ENCODE peak calls at places on chromosome 7, in seven cellular contexts. Z, Y, K, W, C, P and J are unnamed samples.
A peak's percentile ranks its signal among the peaks of the same experiment; 100 is the strongest.

GRCh38 chr7:136009488-136010079 is 32.4 kb upstream of the MTPN start:
- DNase-seq in Z (no peak), P (peak; percentile 44), K (no peak), Y (peak; percentile 58), W (peak; percentile 13), C (peak; percentile 9), J (no peak)

GRCh38 chr7:3289996-3290395 is 11.1 kb upstream of the SDK1 start:
- DNase-seq in C (no peak), W (no peak), Z (no peak), Y (no peak), P (no peak), K (no peak), J (no peak)

GRCh38 chr7:101527844-101528667 is 101.0 kb downstream of the MYL10 start:
- DNase-seq in C (peak; percentile 20), W (peak; percentile 24), Z (no peak), K (peak; percentile 77), P (no peak), Y (no peak), J (no peak)

GRCh38 chr7:155829796-155830470 is 17.7 kb upstream of the SHH start:
- DNase-seq in C (no peak), Z (no peak), Y (no peak), W (no peak), K (no peak), P (no peak), J (no peak)

GRCh38 chr7:129783097-129783919 is 169.5 kb downstream of the UBE2H start:
- DNase-seq in C (no peak), Z (no peak), P (no peak), W (no peak), Y (no peak), K (no peak), J (no peak)

GRCh38 chr7:1062296-1063294 is 18.2 kb downstream of the GPR146 start:
- DNase-seq in K (no peak), Z (no peak), C (no peak), W (no peak), Y (no peak), P (no peak), J (no peak)

GRCh38 chr7:74542558-74543117 is 88.9 kb downstream of the GTF2IRD1 start:
- DNase-seq in P (no peak), C (peak; percentile 56), W (no peak), K (no peak), Y (no peak), Z (no peak), J (no peak)

GRCh38 chr7:114985316-114985715 is 63.4 kb downstream of the MDFIC start:
- DNase-seq in W (no peak), P (no peak), Y (no peak), K (no peak), C (no peak), Z (no peak), J (no peak)

GRCh38 chr7:81908220-81908619 is 138.4 kb upstream of the HGF start:
- DNase-seq in K (no peak), C (no peak), P (no peak), W (no peak), Z (no peak), Y (no peak), J (no peak)

GRCh38 chr7:29490094-29490607 is 73.5 kb upstream of the PRR15 start:
- DNase-seq in Z (no peak), P (no peak), Y (no peak), C (no peak), K (no peak), W (no peak), J (no peak)

GRCh38 chr7:27169658-27170493 is 4.2 kb downstream of the HOXA10 start:
- DNase-seq in Y (no peak), K (peak; percentile 52), Z (peak; percentile 43), C (no peak), P (no peak), W (no peak), J (no peak)

GRCh38 chr7:36943591-36944430 is 219.5 kb upstream of the AOAH start:
- DNase-seq in P (no peak), K (no peak), W (no peak), Y (no peak), Z (no peak), C (no peak), J (no peak)

GRCh38 chr7:12638851-12639467 is 48.5 kb upstream of the ARL4A start:
- DNase-seq in P (peak; percentile 56), Z (no peak), K (no peak), Y (peak; percentile 19), C (no peak), W (no peak), J (no peak)

GRCh38 chr7:38232475-38233366 is 40.7 kb downstream of the TARP start:
- DNase-seq in W (no peak), P (peak; percentile 27), Z (no peak), C (no peak), K (peak; percentile 64), Y (no peak), J (peak; percentile 18)

GRCh38 chr7:152894295-152895170 is 135.0 kb downstream of the ACTR3B start:
- DNase-seq in P (peak; percentile 12), W (no peak), Z (no peak), C (no peak), Y (peak; percentile 94), K (no peak), J (no peak)

DNA sequence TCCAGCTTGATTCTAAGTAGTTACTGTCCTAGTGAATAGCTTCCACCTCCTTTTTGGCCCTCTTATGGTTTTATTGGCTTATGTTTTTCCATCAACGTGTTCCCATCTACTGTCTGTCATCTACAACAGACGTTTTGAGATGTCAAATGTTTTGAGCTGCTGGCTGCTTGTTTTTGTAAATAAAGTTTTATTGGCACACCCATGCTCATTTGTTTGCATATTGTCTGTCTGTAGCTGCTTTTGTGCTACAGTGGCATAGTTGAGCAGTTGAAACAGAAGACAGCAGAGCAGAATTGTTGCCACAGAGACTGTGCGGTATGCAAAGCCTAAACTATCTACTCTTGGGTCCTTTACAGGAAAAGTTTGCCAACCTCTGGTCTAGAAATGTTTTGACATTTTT is 88.7 kb downstream of the VPS50 start:
- DNase-seq in W (no peak), Z (no peak), K (no peak), P (no peak), C (no peak), Y (no peak), J (no peak)
- H3K4me3 ChIP-seq in W (no peak overlapping the region), Z (no peak overlapping the region), K (no peak overlapping the region), P (no peak overlapping the region), C (no peak overlapping the region), Y (no peak overlapping the region), J (no peak overlapping the region)

GRCh38 chr7:48042216-48042615 is 6.9 kb downstream of the C7orf57 start:
- DNase-seq in P (no peak), C (no peak), W (no peak), K (no peak), Z (no peak), Y (no peak), J (no peak)

GRCh38 chr7:48041665-48041995 is 6.3 kb downstream of the C7orf57 start:
- DNase-seq in Z (no peak), K (no peak), W (no peak), C (no peak), Y (no peak), P (no peak), J (no peak)

GRCh38 chr7:48040944-48041664 is 5.8 kb downstream of the C7orf57 start:
- DNase-seq in Z (no peak), C (no peak), W (no peak), K (no peak), P (no peak), Y (no peak), J (no peak)

GRCh38 chr7:48035967-48036478 is 680 bp downstream of the C7orf57 start:
- DNase-seq in Y (no peak), K (no peak), W (no peak), P (no peak), Z (peak; percentile 10), C (no peak), J (no peak)

DNA sequence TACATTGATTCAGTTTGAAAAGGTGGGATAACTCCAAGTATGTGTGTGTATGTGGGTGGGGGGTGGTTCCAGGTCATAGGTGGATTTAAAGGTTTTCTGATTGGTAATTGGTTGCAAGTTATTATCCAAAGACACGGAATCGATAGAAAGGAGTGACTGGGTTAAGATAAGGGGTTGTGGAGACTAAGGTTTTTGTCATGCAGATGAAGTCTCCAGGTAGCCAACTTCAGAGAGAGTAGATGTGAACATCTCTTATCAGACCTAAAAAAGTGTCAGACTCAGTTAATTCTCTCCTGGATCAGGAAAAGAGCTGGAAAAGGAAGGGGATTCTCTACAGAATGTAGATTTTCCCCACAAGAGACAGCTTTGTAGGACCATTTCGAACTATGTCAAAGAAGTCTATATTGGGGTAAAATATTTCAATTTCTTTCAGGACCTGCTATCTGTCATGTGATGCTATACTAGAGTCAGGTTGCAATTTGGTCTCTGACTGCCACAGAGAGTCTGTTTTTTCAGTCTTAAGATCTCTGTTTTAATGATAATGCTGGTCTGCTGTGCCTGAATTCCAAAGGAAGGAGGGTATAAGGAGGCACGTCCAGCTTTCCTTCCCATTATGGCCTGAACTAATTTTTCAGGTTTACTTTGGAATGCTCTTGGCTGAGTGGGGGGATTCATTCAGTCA is 3.6 kb downstream of the C7orf57 start:
- DNase-seq in K (no peak), C (no peak), W (no peak), Y (no peak), Z (no peak), P (no peak), J (no peak)
- H3K4me3 ChIP-seq in K (no peak overlapping the region), C (no peak overlapping the region), W (no peak overlapping the region), Y (no peak overlapping the region), Z (no peak overlapping the region), P (no peak overlapping the region), J (no peak overlapping the region)

DNA sequence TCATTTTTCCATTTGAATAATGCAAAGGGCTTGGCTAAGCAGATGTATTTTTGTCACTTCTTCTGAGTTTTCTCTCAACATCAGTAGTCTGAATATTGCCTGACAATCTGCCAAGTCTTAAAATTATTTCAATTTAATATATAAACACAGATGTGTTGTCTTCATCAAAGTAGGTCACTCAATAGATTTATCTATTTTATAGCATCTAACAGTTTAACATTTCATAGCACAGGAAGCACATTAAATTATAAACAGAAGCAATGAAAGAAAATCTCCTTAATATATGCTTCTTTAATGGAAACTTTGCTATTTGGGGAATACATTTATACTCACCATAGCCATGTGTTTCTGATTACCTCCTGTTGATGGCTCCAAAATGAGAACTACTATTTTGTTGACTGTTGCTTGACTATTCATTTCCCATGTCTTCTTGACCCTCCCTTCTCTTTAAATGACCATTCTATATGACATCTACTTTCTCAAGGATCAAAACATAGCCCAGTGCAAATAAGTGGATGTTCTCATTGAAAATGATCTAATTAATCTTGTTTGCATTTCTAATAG is 4.6 kb downstream of the CPED1 start:
- DNase-seq in W (no peak), P (no peak), Z (no peak), K (no peak), Y (no peak), C (no peak), J (no peak)
- H3K4me3 ChIP-seq in W (peak overlapping the region; percentile 76), P (no peak overlapping the region), Z (no peak overlapping the region), K (peak overlapping the region; percentile 57), Y (peak overlapping the region; percentile 63), C (no peak overlapping the region), J (no peak overlapping the region)

DNA sequence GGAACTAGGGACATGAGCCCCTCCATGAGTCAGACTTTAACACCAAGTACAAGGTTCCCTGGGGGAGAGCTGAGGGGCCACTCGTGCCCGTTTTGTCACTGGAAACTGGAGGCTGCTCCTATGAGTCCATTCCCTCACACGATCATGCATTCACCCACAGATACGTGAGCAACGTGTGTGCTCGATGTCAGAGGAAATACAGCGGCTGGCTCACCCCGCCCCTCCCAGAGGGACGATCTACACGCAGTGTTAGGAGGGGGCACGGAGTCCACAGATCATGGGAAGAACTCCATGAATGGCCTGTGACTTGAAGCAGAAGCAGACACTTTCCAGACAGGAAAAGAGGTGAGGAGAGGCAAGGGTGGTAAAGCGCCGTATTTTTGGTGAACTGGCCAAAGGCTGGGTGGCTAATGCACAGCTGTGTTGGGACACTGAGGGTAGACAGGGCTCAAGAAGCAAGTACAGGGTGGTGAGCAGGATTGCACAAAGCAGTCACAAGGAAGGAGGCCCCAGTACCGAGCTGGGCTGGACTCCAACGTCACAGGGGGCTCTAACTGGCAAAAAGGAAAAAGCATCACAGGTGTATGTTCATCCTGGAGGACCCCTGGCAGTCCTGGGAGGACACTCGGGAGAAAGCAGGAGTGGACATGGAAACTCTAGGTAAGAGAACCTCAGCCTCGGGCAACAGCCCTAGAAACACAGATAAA is 41.4 kb downstream of the TNS3 start:
- DNase-seq in Y (no peak), Z (no peak), P (no peak), K (no peak), C (no peak), W (no peak), J (peak; percentile 43)
- H3K4me3 ChIP-seq in Y (no peak overlapping the region), Z (no peak overlapping the region), P (no peak overlapping the region), K (no peak overlapping the region), C (no peak overlapping the region), W (no peak overlapping the region), J (no peak overlapping the region)